ENCODE peak calls at places on chromosomes 1 and 21, in seven cellular contexts. V is neural crest cell, J is uterus, Q is endothelial cell, T is fibroblast of the aortic adventitia, U is epithelial cell of proximal tubule, O is tibial nerve. S is an unnamed sample.

GRCh38 chr1:228319352-228320088 is 87.1 kb downstream of the TRIM11 start:
- DNase-seq in T (no peak), J (no peak), U (no peak), V (no peak), Q (no peak), O (no peak), S (no peak)

GRCh38 chr1:39368045-39368444 is 123.4 kb upstream of the BMP8A start:
- DNase-seq in J (no peak), V (no peak), U (no peak), O (no peak), T (no peak), Q (no peak), S (no peak)

GRCh38 chr1:108560430-108561144 is 687 bp downstream of the EEIG2 start:
- DNase-seq in T (peak), V (peak), O (peak), Q (peak), U (no peak), J (peak), S (peak)

GRCh38 chr1:236508593-236509027 is 15.2 kb upstream of the LGALS8 start:
- DNase-seq in T (no peak), Q (no peak), V (no peak), U (no peak), J (no peak), O (no peak), S (no peak)

GRCh38 chr1:217734973-217735372 is 103.8 kb downstream of the SPATA17 start:
- DNase-seq in O (no peak), T (peak), V (no peak), J (no peak), Q (no peak), U (no peak), S (no peak)

GRCh38 chr1:180282401-180282800 is 52.3 kb downstream of the LHX4 start:
- DNase-seq in T (no peak), U (no peak), V (no peak), O (no peak), J (no peak), Q (no peak), S (no peak)

GRCh38 chr1:158146165-158146564 is 34.5 kb upstream of the CD1D start:
- DNase-seq in Q (no peak), T (peak), J (no peak), V (no peak), U (no peak), O (no peak), S (no peak)

GRCh38 chr1:173245892-173246291 is 38.8 kb upstream of the TNFSF4 start:
- DNase-seq in O (no peak), U (no peak), Q (no peak), J (no peak), T (no peak), V (no peak), S (no peak)

GRCh38 chr1:7513081-7513480 is 258.0 kb upstream of the VAMP3 start:
- DNase-seq in T (no peak), O (no peak), J (no peak), U (no peak), V (no peak), Q (no peak), S (no peak)

GRCh38 chr1:12166834-12167492 is at the start of gene TNFRSF1B:
- DNase-seq in T (peak), Q (peak), O (peak), V (peak), U (no peak), J (peak), S (peak)

GRCh38 chr1:2544875-2545638 is 11.1 kb upstream of the TNFRSF14 start:
- DNase-seq in V (peak), U (no peak), T (no peak), Q (no peak), O (no peak), J (no peak), S (peak)

GRCh38 chr1:32772281-32773017 is 44.7 kb downstream of the YARS1 start:
- DNase-seq in T (no peak), J (no peak), O (no peak), Q (no peak), U (no peak), V (no peak), S (no peak)

GRCh38 chr1:23475134-23475628 is 8.8 kb downstream of the ASAP3 start:
- DNase-seq in U (no peak), Q (no peak), T (peak), J (no peak), V (no peak), O (no peak), S (no peak)

GRCh38 chr1:245538671-245539070 is 383.9 kb downstream of the KIF26B start:
- DNase-seq in Q (no peak), J (no peak), V (no peak), U (peak), T (peak), O (no peak), S (no peak)

GRCh38 chr1:98075626-98076025 is 154.8 kb upstream of the DPYD start:
- DNase-seq in T (no peak), J (no peak), Q (no peak), O (no peak), V (no peak), U (no peak), S (no peak)

GRCh38 chr1:187840557-187840956 is 1011.8 kb downstream of the PLA2G4A start:
- DNase-seq in Q (no peak), O (no peak), J (no peak), V (no peak), U (no peak), T (peak), S (no peak)

GRCh38 chr1:100353073-100353801 is 931 bp downstream of the CDC14A start:
- DNase-seq in O (no peak), Q (peak), J (no peak), T (peak), V (peak), U (no peak), S (peak)

GRCh38 chr1:36612881-36613280 is 130.2 kb upstream of the CSF3R start:
- DNase-seq in Q (peak), V (no peak), U (no peak), T (no peak), J (no peak), O (no peak), S (peak)

GRCh38 chr1:17919525-17920439 is 164.6 kb downstream of the ACTL8 start:
- DNase-seq in O (no peak), V (peak), T (peak), Q (peak), U (no peak), J (no peak), S (no peak)

GRCh38 chr21:29230541-29231275 is 68.0 kb upstream of the BACH1 start:
- DNase-seq in T (peak), J (no peak), U (peak), O (no peak), Q (no peak), V (no peak), S (no peak)

GRCh38 chr1:223683586-223684487 is 18.3 kb upstream of the CAPN8 start:
- DNase-seq in J (no peak), V (peak), Q (peak), T (peak), O (no peak), U (peak), S (peak)

GRCh38 chr1:31866450-31866801 is 50.6 kb upstream of the SPOCD1 start:
- DNase-seq in U (no peak), T (no peak), J (no peak), O (no peak), V (no peak), Q (no peak), S (no peak)

GRCh38 chr1:9149837-9150581 is 21.1 kb upstream of the GPR157 start:
- DNase-seq in O (no peak), Q (no peak), T (no peak), V (no peak), U (no peak), J (no peak), S (peak)

GRCh38 chr1:11797525-11798216 is 8.1 kb downstream of the MTHFR start:
- DNase-seq in U (peak), T (peak), Q (no peak), V (no peak), J (no peak), O (no peak), S (no peak)

GRCh38 chr1:19086176-19086875 is 123.7 kb downstream of the UBR4 start:
- DNase-seq in T (no peak), O (no peak), Q (no peak), J (no peak), U (no peak), V (no peak), S (no peak)

GRCh38 chr1:154427173-154428139 is 22.3 kb downstream of the IL6R start:
- DNase-seq in Q (no peak), T (peak), V (no peak), U (no peak), O (peak), J (peak), S (no peak)

GRCh38 chr1:180157108-180157507 is 2.4 kb downstream of the QSOX1 start:
- DNase-seq in V (no peak), T (no peak), J (no peak), O (no peak), U (no peak), Q (no peak), S (no peak)

GRCh38 chr1:84635261-84635848 is 54.9 kb downstream of the SSX2IP start:
- DNase-seq in O (no peak), J (no peak), U (peak), Q (no peak), T (no peak), V (no peak), S (no peak)

GRCh38 chr1:22835920-22836319 is 125.3 kb downstream of the EPHB2 start:
- DNase-seq in U (no peak), V (no peak), O (no peak), T (no peak), J (no peak), Q (no peak), S (no peak)

GRCh38 chr1:181768930-181769280 is 285.6 kb downstream of the CACNA1E start:
- DNase-seq in U (no peak), J (no peak), V (no peak), O (no peak), T (no peak), Q (no peak), S (no peak)

GRCh38 chr1:226586116-226586515 is 37.6 kb downstream of the STUM start:
- DNase-seq in J (no peak), U (no peak), V (no peak), O (no peak), Q (no peak), T (no peak), S (no peak)

GRCh38 chr1:167500283-167500860 is 18.0 kb downstream of the CD247 start:
- DNase-seq in Q (no peak), V (no peak), J (no peak), U (no peak), T (no peak), O (no peak), S (no peak)

GRCh38 chr1:202248861-202249260 is 55.3 kb downstream of the LGR6 start:
- DNase-seq in O (no peak), T (no peak), U (no peak), J (no peak), V (no peak), Q (no peak), S (no peak)

GRCh38 chr1:2809656-2810055 is 8.2 kb upstream of the TTC34 start:
- DNase-seq in Q (no peak), J (no peak), T (no peak), V (no peak), O (no peak), U (no peak), S (no peak)

GRCh38 chr1:23931481-23931880 is 18.3 kb upstream of the CNR2 start:
- DNase-seq in T (no peak), J (no peak), U (peak), Q (no peak), V (no peak), O (no peak), S (no peak)

GRCh38 chr1:245687636-245688535 is 533.1 kb downstream of the KIF26B start:
- DNase-seq in T (no peak), U (no peak), J (no peak), Q (peak), V (peak), O (no peak), S (peak)

GRCh38 chr1:2312196-2312588 is 79.2 kb downstream of the MORN1 start:
- DNase-seq in T (no peak), Q (no peak), O (no peak), J (no peak), V (no peak), U (no peak), S (no peak)

GRCh38 chr1:175332515-175332914 is 139.9 kb upstream of the KIAA0040 start:
- DNase-seq in V (no peak), U (no peak), J (no peak), Q (no peak), O (no peak), T (no peak), S (no peak)

GRCh38 chr1:23393706-23394105 is 24.1 kb upstream of the ZNF436 start:
- DNase-seq in Q (no peak), O (peak), J (peak), T (peak), U (no peak), V (no peak), S (no peak)

GRCh38 chr1:192763756-192764155 is 45.1 kb upstream of the RGS2 start:
- DNase-seq in J (no peak), O (no peak), T (peak), V (no peak), Q (no peak), U (no peak), S (no peak)

DNA sequence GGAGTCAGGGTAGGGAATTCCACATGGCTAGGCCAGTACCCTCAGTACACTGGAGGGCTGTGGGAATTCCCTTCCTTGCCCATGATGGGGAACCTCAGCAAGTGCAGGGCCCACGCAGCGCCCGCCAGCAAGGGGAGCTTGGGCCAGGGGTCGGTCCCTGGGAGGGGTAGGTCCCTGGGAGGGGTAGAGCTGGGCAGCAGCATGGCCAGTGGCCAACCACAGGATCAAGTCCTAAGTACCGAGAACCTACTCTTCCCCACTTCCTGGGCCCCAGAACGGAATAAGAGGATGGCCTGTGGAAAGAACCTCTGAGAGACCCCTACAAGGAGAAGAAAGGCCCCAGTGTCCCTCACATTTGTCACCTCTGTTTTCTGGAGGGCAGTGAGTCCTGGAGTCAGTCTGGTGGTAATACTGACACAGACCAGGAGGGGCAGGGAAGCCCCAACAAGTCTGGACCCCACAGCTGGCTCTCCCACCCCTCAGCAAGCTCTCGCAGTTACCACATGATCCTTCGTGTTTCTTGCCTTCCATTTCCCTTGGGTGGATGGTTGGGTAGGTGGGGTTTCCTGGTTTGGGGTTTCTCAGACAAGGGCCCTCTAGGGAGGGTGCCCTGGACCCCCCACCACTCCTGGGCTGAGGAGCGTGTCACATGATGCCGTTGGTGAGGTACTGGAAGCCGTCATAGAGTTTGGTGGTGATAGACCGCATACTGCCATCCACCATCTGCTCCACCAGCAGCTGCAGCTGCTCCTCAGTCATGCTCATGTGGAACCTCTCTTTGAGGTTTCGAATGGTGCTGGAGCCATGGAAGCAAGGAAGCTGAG is 10.3 kb downstream of the ZNF687 start:
- DNase-seq in T (no peak), J (no peak), V (no peak), Q (no peak), O (no peak), U (no peak), S (no peak)
- TF ChIP-seq CTCF in T (peak), J (no peak), V (no peak), Q (peak), O (no peak), U (no peak), S (peak)

DNA sequence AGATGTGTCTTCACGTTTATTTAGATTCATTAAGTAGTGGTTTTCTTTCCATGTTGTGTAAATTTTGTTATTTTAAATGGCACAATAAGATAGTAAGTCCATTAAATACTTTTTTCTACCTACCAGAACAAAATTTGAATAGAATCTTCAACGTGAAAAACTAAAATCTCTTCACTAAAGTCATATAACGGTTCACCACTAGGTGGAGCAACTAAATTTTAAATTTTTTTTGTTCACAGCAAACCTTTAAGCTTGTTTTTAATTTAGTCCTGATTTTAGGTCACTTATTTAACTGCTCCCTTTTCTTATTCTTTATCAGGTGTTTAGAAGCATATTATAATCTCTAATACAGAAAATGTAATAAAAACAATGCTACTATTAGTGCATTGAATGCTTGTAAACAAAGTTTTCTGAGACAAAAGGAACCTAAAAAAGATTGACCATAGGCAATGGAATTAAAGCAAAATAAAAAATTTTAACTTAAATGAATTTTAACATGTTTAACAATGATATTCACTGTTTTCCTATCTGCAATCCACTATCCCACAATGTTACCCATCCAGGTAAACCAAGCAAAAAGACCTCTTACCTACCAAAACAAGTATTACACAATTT is 28.3 kb upstream of the PKN2 start:
- DNase-seq in O (no peak), U (no peak), J (no peak), V (no peak), Q (no peak), T (peak), S (no peak)
- TF ChIP-seq CTCF in O (peak), U (peak), J (peak), V (peak), Q (peak), T (peak), S (peak)

GRCh38 chr21:37219766-37220432 is 47.2 kb downstream of the VPS26C start:
- DNase-seq in Q (no peak), V (no peak), J (no peak), U (no peak), O (no peak), T (peak), S (no peak)

GRCh38 chr21:37223804-37224345 is 43.3 kb downstream of the VPS26C start:
- DNase-seq in T (no peak), J (no peak), U (no peak), V (no peak), O (no peak), Q (no peak), S (no peak)

GRCh38 chr21:37220433-37220980 is 46.6 kb downstream of the VPS26C start:
- DNase-seq in U (no peak), Q (peak), V (no peak), J (no peak), T (peak), O (no peak), S (no peak)

GRCh38 chr21:37224861-37225260 is 42.3 kb downstream of the VPS26C start:
- DNase-seq in O (no peak), Q (no peak), U (no peak), V (no peak), J (no peak), T (no peak), S (no peak)

DNA sequence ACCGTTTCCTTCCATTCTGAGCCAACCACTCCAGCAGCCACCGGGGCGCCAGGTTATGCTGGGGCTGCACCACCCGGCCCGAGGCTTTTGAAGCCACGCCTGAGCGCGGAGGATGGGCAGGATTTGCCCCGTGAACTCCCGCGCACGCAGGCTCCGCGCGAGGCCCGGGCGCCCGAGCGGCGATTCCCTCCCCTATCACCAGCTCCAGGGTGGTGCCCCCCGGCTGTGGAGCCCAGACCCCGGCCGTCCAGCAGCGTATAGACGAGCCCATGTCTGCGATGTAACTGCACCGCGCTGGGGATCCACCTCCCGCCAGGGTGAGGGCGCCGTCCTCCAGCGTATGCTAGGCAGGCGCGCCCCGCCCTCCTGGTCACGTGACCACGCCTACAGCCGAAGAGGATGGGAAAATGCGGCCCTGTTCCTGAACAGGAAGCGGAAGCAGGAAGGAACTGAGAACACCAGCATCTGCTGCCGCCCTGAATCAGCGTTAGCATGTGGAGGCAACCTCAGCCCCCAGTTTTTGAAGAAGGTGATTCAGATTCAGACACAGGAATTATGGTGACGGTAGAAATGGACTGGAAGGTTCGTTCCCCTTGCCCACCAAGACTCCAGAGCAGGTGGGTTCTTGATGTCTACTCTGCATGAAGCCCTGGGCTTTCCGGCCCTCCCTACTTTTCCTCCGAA is 46.0 kb downstream of the VPS26C start:
- DNase-seq in Q (peak), J (peak), O (peak), T (peak), V (peak), U (no peak), S (peak)
- TF ChIP-seq CTCF in Q (no peak), J (peak), O (no peak), T (peak), V (no peak), U (peak), S (no peak)

DNA sequence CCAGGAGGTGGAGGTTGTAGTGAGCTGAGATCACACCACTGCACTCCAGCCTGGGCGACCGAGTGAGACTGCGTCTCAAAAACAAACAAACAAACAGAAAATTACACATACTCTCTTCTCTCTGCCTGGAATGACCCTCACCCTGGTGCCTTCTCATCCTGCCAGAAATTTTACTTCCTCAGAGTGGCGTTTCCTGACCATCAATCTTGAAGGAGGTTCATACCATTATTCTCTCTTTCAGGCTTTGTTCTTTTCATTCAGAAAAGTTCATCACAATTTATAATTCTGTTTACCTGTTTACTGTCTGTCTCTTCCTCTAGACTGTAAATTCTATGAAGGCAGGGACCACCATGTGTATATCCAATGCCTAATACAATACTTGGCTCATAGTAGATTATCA is 79.3 kb downstream of the RPS6KA1 start:
- DNase-seq in O (no peak), Q (no peak), J (no peak), V (no peak), U (no peak), T (peak), S (no peak)
- TF ChIP-seq CTCF in O (no peak), Q (no peak), J (no peak), V (no peak), U (no peak), T (no peak), S (no peak)

DNA sequence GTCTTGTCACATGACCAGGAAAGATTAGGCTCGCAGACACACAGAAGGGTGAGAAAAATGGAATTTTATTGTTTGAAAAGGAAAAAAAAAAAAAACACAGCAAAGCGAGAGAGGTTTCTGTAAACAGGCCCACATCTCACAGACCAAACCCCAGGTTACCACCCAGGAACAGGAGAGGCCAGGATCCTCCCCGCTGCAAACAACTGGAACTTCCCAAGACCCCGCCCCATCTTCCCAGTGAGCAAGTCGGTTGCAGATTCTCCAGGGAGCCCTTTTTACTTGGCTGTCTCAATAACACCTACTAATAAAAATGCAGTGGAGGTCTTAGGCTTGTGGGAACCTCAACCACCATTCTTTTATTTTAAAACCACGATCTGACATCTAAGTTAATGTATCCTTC is 84.7 kb upstream of the ETS2 start:
- DNase-seq in J (no peak), O (no peak), Q (no peak), V (no peak), U (no peak), T (no peak), S (no peak)
- TF ChIP-seq CTCF in J (no peak), O (no peak), Q (no peak), V (no peak), U (no peak), T (no peak), S (no peak)